ENCODE peak calls at places on chromosomes 1 and 21, in six cellular contexts. T is GM23338, E is mammary epithelial cell, H is transverse colon, K is psoas muscle, R is brain microvascular endothelial cell. G is an unnamed sample.

GRCh38 chr1:236759252-236759859 is 35.7 kb upstream of the MTR start:
- DNase-seq in T (peak; percentile 86), E (peak; percentile 16), H (no peak), K (no peak), R (peak; percentile 9), G (no peak)

GRCh38 chr1:26020390-26020789 is 1.2 kb upstream of the EXTL1 start:
- DNase-seq in T (no peak), E (peak; percentile 27), H (no peak), K (no peak), R (peak; percentile 61), G (no peak)

GRCh38 chr1:205849619-205850355 is at the start of gene PM20D1:
- DNase-seq in T (peak; percentile 100), E (no peak), H (peak; percentile 74), K (peak; percentile 65), R (peak; percentile 54), G (peak; percentile 78)

GRCh38 chr1:181089017-181089776 is 697 bp downstream of the IER5 start:
- DNase-seq in T (peak; percentile 53), E (no peak), H (peak; percentile 39), K (peak; percentile 52), R (no peak), G (no peak)

GRCh38 chr1:19054216-19054615 is 97.7 kb upstream of the IFFO2 start:
- DNase-seq in T (no peak), E (no peak), H (no peak), K (no peak), R (no peak), G (no peak)

GRCh38 chr1:110209715-110210603 is at the start of gene KCNC4:
- DNase-seq in T (peak; percentile 92), E (peak; percentile 61), H (peak; percentile 93), K (peak; percentile 91), R (peak; percentile 25), G (peak; percentile 92)

GRCh38 chr1:175373786-175374623 is 181.4 kb upstream of the KIAA0040 start:
- DNase-seq in T (peak; percentile 84), E (no peak), H (no peak), K (no peak), R (peak; percentile 1), G (no peak)

GRCh38 chr1:83901547-83902155 is 97.3 kb downstream of the TTLL7 start:
- DNase-seq in T (no peak), E (peak; percentile 84), H (peak; percentile 36), K (no peak), R (peak; percentile 82), G (no peak)

GRCh38 chr1:65068202-65069011 is 79.6 kb upstream of the AK4 start:
- DNase-seq in T (peak; percentile 33), E (peak; percentile 28), H (peak; percentile 27), K (no peak), R (no peak), G (no peak)

GRCh38 chr1:184463680-184464079 is 76.9 kb downstream of the C1orf21 start:
- DNase-seq in T (no peak), E (peak; percentile 48), H (no peak), K (no peak), R (no peak), G (no peak)

GRCh38 chr1:951364-951763 is 7.7 kb downstream of the NOC2L start:
- DNase-seq in T (peak; percentile 75), E (no peak), H (no peak), K (no peak), R (no peak), G (no peak)

GRCh38 chr1:165632491-165632890 is 1.5 kb downstream of the MGST3 start:
- DNase-seq in T (no peak), E (no peak), H (no peak), K (no peak), R (no peak), G (no peak)

GRCh38 chr1:165376811-165377153 is 20.3 kb upstream of the LMX1A start:
- DNase-seq in T (no peak), E (no peak), H (no peak), K (no peak), R (no peak), G (no peak)

GRCh38 chr1:53878492-53879105 is 11.0 kb downstream of the YIPF1 start:
- DNase-seq in T (peak; percentile 68), E (peak; percentile 44), H (no peak), K (no peak), R (peak; percentile 8), G (no peak)

GRCh38 chr1:151706464-151707415 is 9.9 kb downstream of the CELF3 start:
- DNase-seq in T (no peak), E (no peak), H (no peak), K (no peak), R (no peak), G (no peak)

GRCh38 chr21:42400525-42400924 is 3.2 kb upstream of the UBASH3A start:
- DNase-seq in T (no peak), E (peak; percentile 57), H (no peak), K (no peak), R (peak; percentile 54), G (no peak)

GRCh38 chr1:228393268-228393699 is 13.4 kb downstream of the TRIM11 start:
- DNase-seq in T (peak; percentile 60), E (no peak), H (peak; percentile 51), K (no peak), R (peak; percentile 74), G (no peak)

GRCh38 chr1:230754831-230755230 is 7.6 kb downstream of the CAPN9 start:
- DNase-seq in T (no peak), E (no peak), H (no peak), K (peak; percentile 53), R (peak; percentile 9), G (no peak)

GRCh38 chr1:157307491-157307890 is 169.3 kb upstream of the ETV3 start:
- DNase-seq in T (no peak), E (no peak), H (peak; percentile 24), K (no peak), R (no peak), G (peak; percentile 46)

DNA sequence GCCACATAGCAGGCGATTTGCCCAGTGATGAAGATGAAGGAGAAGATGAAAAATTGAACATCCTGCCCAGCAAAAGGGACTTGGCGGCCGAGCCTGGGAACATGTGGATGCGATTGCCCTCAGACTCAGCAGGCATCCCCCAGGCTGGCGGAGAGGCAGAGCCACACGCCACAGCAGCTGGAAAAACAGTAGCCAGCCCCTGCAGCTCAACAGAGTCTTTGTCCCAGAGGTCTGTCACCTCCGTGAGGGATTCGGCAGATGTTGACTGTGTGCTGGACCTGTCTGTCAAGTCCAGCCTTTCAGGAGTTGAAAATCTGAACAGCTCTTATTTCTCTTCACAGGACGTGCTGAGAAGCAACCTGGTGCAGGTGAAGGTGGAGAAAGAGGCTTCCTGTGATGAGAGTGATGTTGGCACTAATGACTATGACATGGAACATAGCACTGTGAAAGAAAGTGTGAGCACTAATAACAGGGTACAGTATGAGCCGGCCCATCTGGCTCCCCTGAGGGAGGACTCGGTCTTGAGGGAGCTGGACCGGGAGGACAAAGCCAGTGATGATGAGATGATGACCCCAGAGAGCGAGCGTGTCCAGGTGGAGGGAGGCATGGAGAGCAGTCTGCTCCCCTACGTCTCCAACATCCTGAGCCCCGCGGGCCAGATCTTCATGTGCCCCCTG is 3.3 kb downstream of the ZBTB18 start:
- DNase-seq in T (no peak), E (no peak), H (no peak), K (no peak), R (no peak), G (no peak)
- H3K4me3 ChIP-seq in T (no peak overlapping the region), E (no peak overlapping the region), H (no peak overlapping the region), K (no peak overlapping the region), R (no peak overlapping the region), G (no peak overlapping the region)

DNA sequence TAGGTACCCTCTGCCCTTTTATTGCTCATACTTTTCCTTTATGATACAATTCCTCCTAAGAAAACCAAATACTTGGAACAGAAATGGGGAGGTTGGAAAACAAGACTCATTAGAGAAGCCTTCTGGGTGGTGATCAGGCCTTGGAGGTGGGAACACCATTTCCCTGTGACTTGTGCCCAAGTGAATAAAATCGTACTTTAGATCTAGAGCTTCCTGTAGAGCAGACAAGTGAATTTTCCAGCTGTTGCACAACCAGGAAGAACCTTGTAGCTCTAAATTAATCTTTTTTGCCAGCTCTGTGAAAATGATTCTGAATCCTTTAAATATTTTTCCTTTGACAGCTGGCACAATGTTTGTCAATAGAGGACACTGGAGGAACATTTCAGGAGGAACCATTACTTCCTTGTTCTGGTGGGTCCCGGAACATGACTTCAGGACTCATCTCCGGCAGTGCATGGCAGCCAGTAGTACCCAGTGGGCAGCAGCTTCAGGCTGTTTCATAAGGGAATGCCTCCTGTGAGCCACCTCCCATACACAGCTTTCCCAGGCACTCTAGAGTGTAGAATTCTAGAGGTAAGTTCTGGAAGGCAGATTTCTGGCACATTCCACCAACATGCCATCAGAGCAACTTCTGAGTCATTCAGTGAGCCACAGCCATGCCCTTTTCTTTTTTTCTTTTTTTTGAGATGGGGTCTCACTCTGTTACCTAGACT is 5.6 kb upstream of the SNAPIN start:
- DNase-seq in T (no peak), E (peak; percentile 67), H (no peak), K (no peak), R (peak; percentile 31), G (no peak)
- H3K27ac ChIP-seq in T (no peak overlapping the region), E (no peak overlapping the region), H (peak overlapping the region; percentile 57), K (peak overlapping the region; percentile 51), R (no peak overlapping the region), G (no peak overlapping the region)

GRCh38 chr21:36584980-36585940 is 105.3 kb upstream of the CLDN14 start:
- DNase-seq in T (peak; percentile 33), E (no peak), H (no peak), K (no peak), R (no peak), G (no peak)
- TF ChIP-seq CTCF in T (peak; percentile 48), E (no peak), H (no peak), K (no peak), R (peak; percentile 42), G (no peak)

GRCh38 chr1:15705184-15705566 is 21.1 kb downstream of the PLEKHM2 start:
- DNase-seq in T (no peak), E (no peak), H (no peak), K (no peak), R (no peak), G (no peak)

GRCh38 chr1:15703562-15703961 is 19.4 kb downstream of the PLEKHM2 start:
- DNase-seq in T (no peak), E (peak; percentile 79), H (peak; percentile 49), K (peak; percentile 83), R (peak; percentile 83), G (peak; percentile 92)

GRCh38 chr1:15704526-15705183 is 20.5 kb downstream of the PLEKHM2 start:
- DNase-seq in T (no peak), E (no peak), H (no peak), K (no peak), R (no peak), G (no peak)

GRCh38 chr1:15701784-15702183 is 17.7 kb downstream of the PLEKHM2 start:
- DNase-seq in T (no peak), E (no peak), H (no peak), K (no peak), R (no peak), G (no peak)

DNA sequence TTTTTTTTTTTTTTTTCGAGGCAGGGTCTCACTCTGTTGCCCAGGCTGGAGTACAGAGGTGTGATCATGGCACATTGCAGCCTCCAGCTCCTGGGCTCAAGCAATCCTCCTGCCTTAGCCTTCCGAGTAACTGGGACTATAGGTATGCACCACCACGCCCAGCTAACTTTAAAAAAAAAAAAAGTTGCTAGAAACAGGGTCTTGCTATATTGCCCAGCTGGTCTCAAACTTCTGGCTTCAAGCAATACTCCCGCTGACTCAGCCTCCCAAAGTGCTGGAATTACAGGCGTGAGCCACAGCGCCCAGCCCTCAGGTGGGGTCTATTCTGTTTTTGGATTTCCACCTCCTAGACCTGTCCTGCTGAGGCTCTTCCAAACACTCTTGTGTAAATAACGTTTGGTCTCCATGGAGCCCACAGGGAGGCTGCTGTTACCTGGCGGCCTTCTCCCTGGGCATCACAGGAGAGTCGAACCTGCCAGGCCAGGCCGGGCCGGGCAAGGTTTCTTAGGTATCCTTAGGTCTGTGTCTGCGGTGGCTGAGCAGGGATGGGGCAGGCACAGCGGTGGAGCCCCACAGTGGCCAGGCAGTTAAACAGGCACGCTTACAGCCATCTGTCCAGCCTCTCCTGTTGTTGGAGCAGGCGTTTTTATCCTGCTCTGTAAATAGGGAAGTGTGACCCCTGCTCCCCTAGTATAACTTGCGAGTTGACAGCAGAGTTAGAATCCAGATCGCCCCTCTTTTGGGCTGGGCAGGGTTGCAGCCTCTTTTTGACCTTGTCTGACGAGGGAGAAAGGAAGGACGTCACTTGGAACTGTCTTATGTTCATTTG is 18.8 kb downstream of the PLEKHM2 start:
- DNase-seq in T (peak; percentile 58), E (peak; percentile 40), H (peak; percentile 41), K (no peak), R (no peak), G (no peak)
- H3K4me3 ChIP-seq in T (no peak overlapping the region), E (no peak overlapping the region), H (no peak overlapping the region), K (peak overlapping the region; percentile 5), R (no peak overlapping the region), G (peak overlapping the region; percentile 37)